ENCODE peak calls at places on chromosomes 16 and 17, in four cellular contexts. W, K, O and S are unnamed samples. For H3K4me1, the result is how much of the 10 kb centered on the place peaks cover.

GRCh38 chr17:12821376-12821940 is 32.2 kb downstream of the ARHGAP44 start:
- DNase-seq in K (no peak), O (no peak), W (peak), S (no peak)

GRCh38 chr16:8908779-8909468 is 26.8 kb downstream of the LITAFD start:
- DNase-seq in W (no peak), O (no peak), K (peak), S (no peak)

GRCh38 chr17:320139-320538 is 32.5 kb downstream of the RPH3AL start:
- DNase-seq in O (no peak), K (peak), W (peak), S (no peak)

GRCh38 chr16:78437352-78437968 is 338.0 kb downstream of the WWOX start:
- DNase-seq in O (peak), K (peak), W (peak), S (peak)

GRCh38 chr16:76081936-76082335 is 195.3 kb upstream of the CNTNAP4 start:
- DNase-seq in O (no peak), K (no peak), W (no peak), S (no peak)

GRCh38 chr17:38709864-38710602 is 5.0 kb downstream of the MLLT6 start:
- DNase-seq in W (no peak), K (no peak), O (no peak), S (no peak)

GRCh38 chr17:5237541-5238016 is 2.9 kb upstream of the SCIMP start:
- DNase-seq in K (peak), O (peak), W (peak), S (peak)

GRCh38 chr16:56869513-56870270 is 4.7 kb downstream of the SLC12A3 start:
- DNase-seq in O (no peak), W (no peak), K (no peak), S (no peak)

GRCh38 chr17:80826955-80827645 is 164.5 kb upstream of the CHMP6 start:
- DNase-seq in W (peak), K (peak), O (no peak), S (no peak)

GRCh38 chr17:64773836-64774761 is 112.0 kb upstream of the SMURF2 start:
- DNase-seq in K (no peak), O (no peak), W (peak), S (peak)

GRCh38 chr16:2821483-2822157 is 4.6 kb downstream of the PRSS21 start:
- DNase-seq in W (no peak), K (peak), O (no peak), S (no peak)

GRCh38 chr16:3857189-3858013 is 23.1 kb downstream of the CREBBP start:
- DNase-seq in W (peak), O (no peak), K (peak), S (no peak)

GRCh38 chr17:74012465-74012864 is 191.0 kb upstream of the RPL38 start:
- DNase-seq in K (no peak), O (peak), W (no peak), S (no peak)

GRCh38 chr17:35895602-35896001 is 15.4 kb upstream of the CCL5 start:
- DNase-seq in K (no peak), O (no peak), W (peak), S (no peak)

GRCh38 chr17:17151541-17151940 is 54.6 kb downstream of the PLD6 start:
- DNase-seq in W (no peak), O (no peak), K (no peak), S (no peak)

GRCh38 chr17:8068736-8069586 is 18.6 kb downstream of the ALOX12B start:
- DNase-seq in O (no peak), W (no peak), K (no peak), S (no peak)

GRCh38 chr16:71401988-71402387 is 39.9 kb downstream of the TLE7 start:
- DNase-seq in W (no peak), O (no peak), K (no peak), S (no peak)

GRCh38 chr17:72556944-72557826 is 436.4 kb downstream of the SOX9 start:
- DNase-seq in K (peak), O (peak), W (peak), S (peak)

GRCh38 chr17:39752241-39752831 is 14.6 kb downstream of the GRB7 start:
- DNase-seq in W (no peak), K (no peak), O (no peak), S (peak)

GRCh38 chr17:38705803-38706624 is 941 bp downstream of the MLLT6 start:
- DNase-seq in K (peak), O (peak), W (no peak), S (peak)

GRCh38 chr16:89552913-89553312 is 7.6 kb upstream of the RPL13 start:
- DNase-seq in O (no peak), K (no peak), W (no peak), S (no peak)

GRCh38 chr16:10752843-10753523 is 9.3 kb downstream of the NUBP1 start:
- DNase-seq in W (no peak), K (peak), O (no peak), S (peak)

GRCh38 chr16:3534126-3534525 is 33.3 kb downstream of the CLUAP1 start:
- DNase-seq in K (no peak), O (no peak), W (no peak), S (no peak)

GRCh38 chr16:78257376-78257728 is 157.9 kb downstream of the WWOX start:
- DNase-seq in W (no peak), O (no peak), K (no peak), S (no peak)

GRCh38 chr17:81340606-81341346 is 45.7 kb upstream of the SLC38A10 start:
- DNase-seq in K (peak), W (peak), O (no peak), S (no peak)

GRCh38 chr16:80803341-80804060 is 897 bp downstream of the CDYL2 start:
- DNase-seq in W (peak), K (peak), O (peak), S (peak)

GRCh38 chr17:38674749-38675615 is at the start of gene EPOP:
- DNase-seq in O (peak), K (peak), W (peak), S (peak)

GRCh38 chr17:78390241-78391050 is 12.0 kb downstream of the PGS1 start:
- DNase-seq in W (peak), O (no peak), K (peak), S (no peak)

GRCh38 chr16:81492307-81492706 is 47.7 kb downstream of the CMIP start:
- DNase-seq in W (no peak), O (no peak), K (no peak), S (no peak)

DNA sequence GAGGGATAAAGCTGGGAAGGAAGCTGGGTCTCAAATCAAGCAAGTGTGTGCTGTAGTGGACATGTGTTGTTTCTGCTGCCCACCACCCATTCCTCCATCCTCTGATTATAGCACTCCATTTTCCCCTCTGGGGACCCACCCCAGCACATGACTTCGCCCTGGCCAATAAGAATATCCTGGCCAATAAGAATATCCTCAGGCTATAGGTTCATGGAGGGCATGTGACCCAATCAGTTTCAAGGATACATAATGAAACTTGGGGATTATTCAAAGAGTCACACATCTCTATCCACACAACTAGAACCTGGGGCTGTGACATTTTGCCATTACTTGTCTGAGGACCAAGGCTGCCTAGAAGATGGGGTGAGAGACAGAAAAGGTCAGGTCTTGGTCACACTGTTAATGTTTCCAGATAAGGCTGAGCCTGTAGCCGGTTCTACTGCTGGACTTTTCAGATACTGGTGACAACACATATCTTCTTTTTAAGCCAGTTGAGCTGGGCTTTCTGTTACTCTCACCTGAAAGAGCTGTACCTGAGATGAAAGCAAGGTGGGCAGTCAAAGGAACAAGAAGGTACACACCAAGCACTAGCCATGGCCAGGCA is 33.7 kb downstream of the MYO18A start:
- DNase-seq in W (no peak), O (no peak), K (no peak), S (no peak)
- H3K4me1 ChIP-seq in W (under half), O (under half), K (half or more), S (under half)

DNA sequence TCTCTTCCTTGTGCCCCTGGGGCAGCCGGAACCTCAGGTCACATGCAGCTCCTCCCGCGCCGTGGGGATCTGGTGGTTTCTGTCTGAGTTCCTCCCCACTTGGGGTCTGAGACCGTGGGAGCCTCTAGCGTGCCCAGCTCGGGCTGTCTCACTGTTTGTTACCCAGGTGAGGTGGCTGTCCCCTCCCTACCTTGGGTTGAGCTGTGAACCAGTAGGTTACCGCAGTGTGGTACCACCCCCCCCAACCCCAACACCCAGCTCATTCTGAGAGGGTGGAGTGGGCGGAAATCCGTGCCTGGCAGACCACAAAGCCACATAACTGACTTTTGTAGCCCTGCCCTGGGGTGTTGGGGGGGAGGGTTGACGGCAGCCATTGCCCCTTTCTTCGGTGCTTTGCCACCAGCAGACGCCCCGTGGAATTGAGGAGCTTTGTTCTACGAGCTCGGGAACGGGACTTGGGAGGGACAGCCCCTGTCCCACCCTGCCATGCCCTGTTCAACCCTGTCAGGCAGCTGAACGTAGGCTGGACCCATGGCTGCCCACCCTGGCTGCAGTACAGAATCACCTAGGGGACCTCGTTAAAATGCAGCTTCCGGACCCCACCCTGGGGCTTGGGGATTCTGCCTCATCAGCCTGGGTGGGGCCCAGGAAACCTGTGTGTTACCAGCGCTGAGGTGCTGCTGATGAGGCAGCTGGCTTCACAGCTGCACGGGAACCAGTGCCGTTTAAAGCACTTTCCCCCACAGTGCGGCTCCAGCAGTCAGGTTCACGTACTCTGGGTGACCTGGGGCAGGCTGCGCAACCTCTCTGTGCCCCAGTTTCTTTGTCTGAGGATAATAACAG is 18.5 kb downstream of the RAP1GAP2 start:
- DNase-seq in K (no peak), O (peak), W (no peak), S (no peak)
- H3K4me3 ChIP-seq in K (no peak), O (peak), W (no peak), S (no peak)

DNA sequence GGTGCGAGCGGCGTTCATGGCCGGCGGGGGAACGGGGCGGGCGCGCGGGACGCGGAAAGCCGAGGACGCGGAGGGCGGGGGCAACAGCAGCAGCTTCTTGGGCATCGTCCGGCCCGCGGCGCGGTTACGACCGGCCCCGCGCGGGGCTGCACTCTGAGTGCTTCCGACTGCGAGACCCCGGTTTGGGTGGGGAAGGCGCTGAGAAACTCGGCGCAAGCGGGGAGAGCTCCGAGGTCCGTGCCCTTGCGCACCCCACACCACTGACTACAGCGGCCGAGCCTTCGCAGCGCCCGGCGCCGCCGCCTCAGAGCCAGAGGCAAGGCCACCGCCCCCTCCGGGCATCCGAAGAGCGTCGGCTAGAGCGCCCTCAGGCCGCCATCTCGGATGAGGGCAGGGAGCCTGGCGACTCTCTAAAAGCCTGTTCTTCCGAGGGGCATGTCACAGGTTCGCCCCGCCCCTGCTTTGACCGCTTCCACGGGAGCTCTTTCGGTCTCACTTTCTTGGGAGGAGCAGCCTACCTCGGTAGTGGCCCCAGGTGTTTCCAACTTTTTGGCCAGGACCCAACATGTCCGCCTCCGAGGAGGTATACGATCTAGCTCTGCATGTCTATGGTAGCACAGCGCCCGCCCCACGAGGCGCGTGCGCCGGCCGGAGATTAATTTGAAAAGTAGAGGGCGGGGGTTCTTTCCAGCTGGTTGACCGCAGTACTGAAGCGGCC is at the start of gene PRPSAP1:
- DNase-seq in O (peak), K (peak), W (peak), S (peak)
- TF ChIP-seq CTCF in O (peak), K (peak), W (peak), S (no peak)

GRCh38 chr17:48058393-48059124 is 10.4 kb downstream of the NFE2L1 start:
- DNase-seq in O (no peak), K (no peak), W (no peak), S (no peak)

GRCh38 chr17:48060249-48060648 is 12.1 kb downstream of the NFE2L1 start:
- DNase-seq in W (no peak), K (no peak), O (no peak), S (no peak)

GRCh38 chr17:48056879-48057278 is 8.7 kb downstream of the NFE2L1 start:
- DNase-seq in W (no peak), O (no peak), K (no peak), S (no peak)

GRCh38 chr17:48057626-48058025 is 9.5 kb downstream of the NFE2L1 start:
- DNase-seq in K (no peak), O (no peak), W (no peak), S (no peak)

DNA sequence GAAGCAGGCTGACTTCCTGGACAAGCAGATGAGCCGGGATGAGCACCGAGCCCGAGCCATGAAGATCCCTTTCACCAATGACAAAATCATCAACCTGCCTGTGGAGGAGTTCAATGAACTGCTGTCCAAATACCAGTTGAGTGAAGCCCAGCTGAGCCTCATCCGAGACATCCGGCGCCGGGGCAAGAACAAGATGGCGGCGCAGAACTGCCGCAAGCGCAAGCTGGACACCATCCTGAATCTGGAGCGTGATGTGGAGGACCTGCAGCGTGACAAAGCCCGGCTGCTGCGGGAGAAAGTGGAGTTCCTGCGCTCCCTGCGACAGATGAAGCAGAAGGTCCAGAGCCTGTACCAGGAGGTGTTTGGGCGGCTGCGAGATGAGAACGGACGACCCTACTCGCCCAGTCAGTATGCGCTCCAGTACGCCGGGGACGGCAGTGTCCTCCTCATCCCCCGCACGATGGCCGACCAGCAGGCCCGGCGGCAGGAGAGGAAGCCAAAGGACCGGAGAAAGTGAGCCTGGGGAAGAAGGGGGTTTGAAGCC is 11.0 kb downstream of the NFE2L1 start:
- DNase-seq in K (no peak), O (no peak), W (no peak), S (no peak)
- H3K4me1 ChIP-seq in K (under half), O (under half), W (under half), S (under half)

GRCh38 chr17:68033636-68034451 is 1.7 kb upstream of the KPNA2 start:
- DNase-seq in K (no peak), W (peak), O (no peak), S (no peak)

GRCh38 chr17:68036304-68037147 is 991 bp downstream of the KPNA2 start:
- DNase-seq in O (no peak), K (no peak), W (peak), S (no peak)

GRCh38 chr17:68035131-68035522 is 408 bp upstream of the KPNA2 start:
- DNase-seq in W (no peak), K (peak), O (peak), S (peak)

GRCh38 chr17:68035523-68036303 is at the start of gene KPNA2:
- DNase-seq in K (peak), W (peak), O (peak), S (peak)

DNA sequence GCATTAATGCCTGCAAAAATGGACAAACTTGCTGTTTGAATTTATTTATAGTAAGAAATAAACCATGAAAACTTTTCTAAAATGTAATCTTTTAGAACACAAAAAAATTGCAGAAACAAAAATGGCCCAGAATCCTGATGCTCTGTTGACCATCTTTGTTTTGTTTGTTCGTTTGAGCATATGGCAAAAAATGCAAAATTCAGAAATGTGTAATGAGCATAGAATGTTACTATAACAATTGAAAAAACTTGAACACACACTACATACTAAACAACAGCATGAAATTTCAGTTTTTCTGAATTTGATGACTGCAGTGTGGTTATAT is 1.1 kb upstream of the KPNA2 start:
- DNase-seq in K (no peak), O (no peak), W (no peak), S (no peak)
- H3K4me3 ChIP-seq in K (no peak), O (no peak), W (peak), S (no peak)